ENCODE peak calls at places on chromosomes 5 and 9, in five cellular contexts. One of them, this sample, is unnamed.

GRCh38 chr9:119802621-119803020 is 433.4 kb upstream of the BRINP1 start:
- DNase-seq in A549: no peak
- DNase-seq in HepG2: no peak
- DNase-seq in GM12878: no peak
- DNase-seq in K562: no peak
- DNase-seq in this sample: no peak

GRCh38 chr5:90849939-90850338 is 291.3 kb downstream of the ADGRV1 start:
- DNase-seq in A549: no peak
- DNase-seq in HepG2: no peak
- DNase-seq in GM12878: no peak
- DNase-seq in K562: no peak
- DNase-seq in this sample: no peak

GRCh38 chr5:135834639-135835529 is at the start of gene SLC25A48:
- DNase-seq in A549: peak; percentile 75
- DNase-seq in HepG2: peak; percentile 52
- DNase-seq in GM12878: no peak
- DNase-seq in K562: no peak
- DNase-seq in this sample: no peak

GRCh38 chr5:147072591-147072990 is 162.2 kb upstream of the STK32A start:
- DNase-seq in A549: no peak
- DNase-seq in HepG2: no peak
- DNase-seq in GM12878: no peak
- DNase-seq in K562: no peak
- DNase-seq in this sample: no peak

GRCh38 chr5:109805472-109805871 is 115.7 kb downstream of the MAN2A1 start:
- DNase-seq in A549: no peak
- DNase-seq in HepG2: no peak
- DNase-seq in GM12878: no peak
- DNase-seq in K562: no peak
- DNase-seq in this sample: no peak

GRCh38 chr9:126217797-126218196 is 108.8 kb upstream of the MVB12B start:
- DNase-seq in A549: no peak
- DNase-seq in HepG2: no peak
- DNase-seq in GM12878: no peak
- DNase-seq in K562: no peak
- DNase-seq in this sample: no peak

GRCh38 chr9:14942037-14942436 is 31.8 kb upstream of the FREM1 start:
- DNase-seq in A549: no peak
- DNase-seq in HepG2: no peak
- DNase-seq in GM12878: no peak
- DNase-seq in K562: no peak
- DNase-seq in this sample: no peak

GRCh38 chr9:78778314-78778713 is 481.4 kb downstream of the PSAT1 start:
- DNase-seq in A549: no peak
- DNase-seq in HepG2: no peak
- DNase-seq in GM12878: no peak
- DNase-seq in K562: no peak
- DNase-seq in this sample: no peak

GRCh38 chr5:118224546-118224945 is 763.8 kb downstream of the DTWD2 start:
- DNase-seq in A549: no peak
- DNase-seq in HepG2: no peak
- DNase-seq in GM12878: no peak
- DNase-seq in K562: no peak
- DNase-seq in this sample: no peak

GRCh38 chr5:108266235-108266634 is 115.7 kb downstream of the FBXL17 start:
- DNase-seq in A549: peak; percentile 24
- DNase-seq in HepG2: no peak
- DNase-seq in GM12878: no peak
- DNase-seq in K562: peak; percentile 48
- DNase-seq in this sample: peak; percentile 4

GRCh38 chr9:118558026-118558425 is 811.2 kb downstream of the BRINP1 start:
- DNase-seq in A549: no peak
- DNase-seq in HepG2: no peak
- DNase-seq in GM12878: no peak
- DNase-seq in K562: no peak
- DNase-seq in this sample: no peak

GRCh38 chr5:151155777-151156731 is 1.5 kb downstream of the ANXA6 start:
- DNase-seq in A549: no peak
- DNase-seq in HepG2: peak; percentile 42
- DNase-seq in GM12878: no peak
- DNase-seq in K562: peak; percentile 21
- DNase-seq in this sample: peak; percentile 60

GRCh38 chr5:151156732-151157402 is 712 bp downstream of the ANXA6 start:
- DNase-seq in A549: no peak
- DNase-seq in HepG2: no peak
- DNase-seq in GM12878: no peak
- DNase-seq in K562: no peak
- DNase-seq in this sample: peak; percentile 79

GRCh38 chr5:151159649-151160373 is 2.2 kb upstream of the ANXA6 start:
- DNase-seq in A549: no peak
- DNase-seq in HepG2: peak; percentile 39
- DNase-seq in GM12878: no peak
- DNase-seq in K562: no peak
- DNase-seq in this sample: no peak

GRCh38 chr5:151158287-151158661 is 695 bp upstream of the ANXA6 start:
- DNase-seq in A549: no peak
- DNase-seq in HepG2: peak; percentile 13
- DNase-seq in GM12878: no peak
- DNase-seq in K562: peak; percentile 84
- DNase-seq in this sample: peak; percentile 68

GRCh38 chr5:151157426-151158286 is at the start of gene ANXA6:
- DNase-seq in A549: peak; percentile 63
- DNase-seq in HepG2: peak; percentile 22
- DNase-seq in GM12878: no peak
- DNase-seq in K562: peak; percentile 86
- DNase-seq in this sample: peak; percentile 86
- TF ChIP-seq POLR2A in A549: peak; percentile 67
- TF ChIP-seq POLR2A in HepG2: peak; percentile 80
- TF ChIP-seq POLR2A in GM12878: peak; percentile 81
- TF ChIP-seq POLR2A in K562: peak; percentile 30
- TF ChIP-seq POLR2A in this sample: peak; percentile 47

DNA sequence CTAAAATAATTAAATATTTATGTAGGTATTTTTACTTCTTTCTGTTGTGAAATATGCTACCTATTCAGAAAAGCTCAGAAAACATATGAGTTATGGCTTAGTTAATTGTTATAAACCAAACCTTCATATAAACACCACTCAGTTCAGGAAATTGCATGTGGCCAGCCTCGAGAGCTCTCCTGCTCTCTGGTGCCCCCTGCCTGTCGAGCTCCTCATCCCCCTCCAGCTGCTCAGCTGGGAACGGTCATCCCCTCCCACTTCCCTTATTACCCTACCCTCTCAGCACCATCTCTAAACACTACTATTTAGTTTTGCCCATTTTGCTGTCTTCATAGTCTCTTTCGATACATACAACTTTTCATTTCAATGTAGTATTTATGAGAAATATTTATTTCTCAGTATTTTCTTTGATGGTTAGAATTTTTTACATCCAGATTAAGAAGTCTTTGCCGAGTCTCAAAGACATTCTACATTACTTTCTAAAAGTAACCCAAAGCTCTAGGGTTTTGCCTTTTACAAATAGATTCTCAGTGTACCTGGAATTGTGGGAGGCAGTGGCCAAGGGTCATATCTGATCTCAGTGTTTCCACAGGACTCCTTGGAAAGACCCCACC is 51.2 kb upstream of the SEMA4D start:
- DNase-seq in A549: peak; percentile 58
- DNase-seq in HepG2: peak; percentile 32
- DNase-seq in GM12878: peak; percentile 62
- DNase-seq in K562: peak; percentile 60
- DNase-seq in this sample: peak; percentile 88
- TF ChIP-seq CTCF in A549: peak; percentile 82
- TF ChIP-seq CTCF in HepG2: peak; percentile 82
- TF ChIP-seq CTCF in GM12878: peak; percentile 95
- TF ChIP-seq CTCF in K562: peak; percentile 66
- TF ChIP-seq CTCF in this sample: peak; percentile 87

GRCh38 chr5:187042-187431 is 4.3 kb upstream of the LRRC14B start:
- DNase-seq in A549: no peak
- DNase-seq in HepG2: no peak
- DNase-seq in GM12878: no peak
- DNase-seq in K562: no peak
- DNase-seq in this sample: no peak
- TF ChIP-seq MYC in A549: no peak
- TF ChIP-seq MYC in HepG2: no peak
- TF ChIP-seq MYC in GM12878: no peak
- TF ChIP-seq MYC in K562: no peak
- TF ChIP-seq MYC in this sample: no peak

GRCh38 chr9:32554107-32554506 is 1.7 kb upstream of the TOPORS start:
- DNase-seq in A549: no peak
- DNase-seq in HepG2: no peak
- DNase-seq in GM12878: no peak
- DNase-seq in K562: peak; percentile 78
- DNase-seq in this sample: peak; percentile 83
- TF ChIP-seq POLR2A in A549: no peak
- TF ChIP-seq POLR2A in HepG2: no peak
- TF ChIP-seq POLR2A in GM12878: no peak
- TF ChIP-seq POLR2A in K562: no peak
- TF ChIP-seq POLR2A in this sample: no peak

GRCh38 chr5:28729067-28729466 is 1690.7 kb upstream of the CDH9 start:
- DNase-seq in A549: no peak
- DNase-seq in HepG2: no peak
- DNase-seq in GM12878: no peak
- DNase-seq in K562: no peak
- DNase-seq in this sample: no peak

GRCh38 chr5:28737682-28738081 is 1699.3 kb upstream of the CDH9 start:
- DNase-seq in A549: no peak
- DNase-seq in HepG2: no peak
- DNase-seq in GM12878: no peak
- DNase-seq in K562: no peak
- DNase-seq in this sample: no peak

GRCh38 chr5:28734396-28734795 is 1696.0 kb upstream of the CDH9 start:
- DNase-seq in A549: peak; percentile 4
- DNase-seq in HepG2: no peak
- DNase-seq in GM12878: no peak
- DNase-seq in K562: no peak
- DNase-seq in this sample: no peak
- TF ChIP-seq CTCF in A549: no peak
- TF ChIP-seq CTCF in HepG2: no peak
- TF ChIP-seq CTCF in GM12878: no peak
- TF ChIP-seq CTCF in K562: no peak
- TF ChIP-seq CTCF in this sample: no peak

DNA sequence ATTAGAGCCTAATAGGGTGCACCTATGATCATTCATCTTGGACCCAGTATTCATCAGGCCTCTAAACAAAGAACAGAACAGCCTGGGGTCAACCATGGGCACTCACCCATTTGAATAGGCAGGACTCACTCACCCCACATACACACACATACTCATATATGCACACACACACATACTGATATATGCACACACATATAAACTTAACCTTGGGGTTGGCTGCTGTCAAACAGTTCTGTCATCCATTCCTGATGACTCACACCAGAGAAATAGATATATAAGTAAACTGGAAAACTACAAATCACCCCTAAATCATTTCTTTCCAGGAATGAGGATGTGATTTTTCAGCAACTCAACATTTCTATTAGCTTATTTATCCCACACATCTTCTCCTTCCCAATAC is 51.3 kb downstream of the ARL15 start:
- DNase-seq in A549: no peak
- DNase-seq in HepG2: no peak
- DNase-seq in GM12878: no peak
- DNase-seq in K562: no peak
- DNase-seq in this sample: no peak
- TF ChIP-seq MYC in A549: no peak
- TF ChIP-seq MYC in HepG2: no peak
- TF ChIP-seq MYC in GM12878: no peak
- TF ChIP-seq MYC in K562: no peak
- TF ChIP-seq MYC in this sample: no peak

GRCh38 chr9:87372401-87372851 is 125.2 kb upstream of the DAPK1 start:
- DNase-seq in A549: peak; percentile 98
- DNase-seq in HepG2: peak; percentile 19
- DNase-seq in GM12878: no peak
- DNase-seq in K562: no peak
- DNase-seq in this sample: no peak
- TF ChIP-seq POLR2A in A549: no peak
- TF ChIP-seq POLR2A in HepG2: no peak
- TF ChIP-seq POLR2A in GM12878: no peak
- TF ChIP-seq POLR2A in K562: no peak
- TF ChIP-seq POLR2A in this sample: no peak

GRCh38 chr5:144191998-144192397 is 21.3 kb downstream of the KCTD16 start:
- DNase-seq in A549: peak; percentile 91
- DNase-seq in HepG2: peak; percentile 42
- DNase-seq in GM12878: peak; percentile 73
- DNase-seq in K562: peak; percentile 23
- DNase-seq in this sample: peak; percentile 81
- TF ChIP-seq CTCF in A549: peak; percentile 72
- TF ChIP-seq CTCF in HepG2: peak; percentile 52
- TF ChIP-seq CTCF in GM12878: peak; percentile 69
- TF ChIP-seq CTCF in K562: peak; percentile 23
- TF ChIP-seq CTCF in this sample: peak; percentile 37

DNA sequence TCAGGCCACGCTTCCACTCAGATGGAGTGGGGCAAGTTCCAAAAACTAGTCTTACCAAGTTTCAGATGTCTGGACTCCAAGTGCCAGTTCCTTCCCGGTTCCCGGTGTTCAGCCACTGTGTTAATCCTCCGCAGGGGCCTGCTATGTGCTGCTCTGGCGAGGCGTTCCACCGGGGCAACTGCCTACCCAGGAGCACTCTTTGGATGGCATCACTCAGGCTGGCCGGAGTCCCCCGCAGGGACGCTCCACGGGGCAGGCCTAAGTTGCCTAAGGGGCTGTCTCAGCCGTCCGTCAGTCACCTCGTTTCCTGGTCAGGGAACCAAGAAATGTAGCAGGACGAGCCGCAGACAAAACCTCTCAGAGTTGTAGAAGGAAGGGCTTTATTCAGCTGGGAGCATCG is 5.2 kb downstream of the RPS23 start:
- DNase-seq in A549: no peak
- DNase-seq in HepG2: no peak
- DNase-seq in GM12878: no peak
- DNase-seq in K562: no peak
- DNase-seq in this sample: peak; percentile 28
- TF ChIP-seq MYC in A549: no peak
- TF ChIP-seq MYC in HepG2: no peak
- TF ChIP-seq MYC in GM12878: no peak
- TF ChIP-seq MYC in K562: no peak
- TF ChIP-seq MYC in this sample: no peak

DNA sequence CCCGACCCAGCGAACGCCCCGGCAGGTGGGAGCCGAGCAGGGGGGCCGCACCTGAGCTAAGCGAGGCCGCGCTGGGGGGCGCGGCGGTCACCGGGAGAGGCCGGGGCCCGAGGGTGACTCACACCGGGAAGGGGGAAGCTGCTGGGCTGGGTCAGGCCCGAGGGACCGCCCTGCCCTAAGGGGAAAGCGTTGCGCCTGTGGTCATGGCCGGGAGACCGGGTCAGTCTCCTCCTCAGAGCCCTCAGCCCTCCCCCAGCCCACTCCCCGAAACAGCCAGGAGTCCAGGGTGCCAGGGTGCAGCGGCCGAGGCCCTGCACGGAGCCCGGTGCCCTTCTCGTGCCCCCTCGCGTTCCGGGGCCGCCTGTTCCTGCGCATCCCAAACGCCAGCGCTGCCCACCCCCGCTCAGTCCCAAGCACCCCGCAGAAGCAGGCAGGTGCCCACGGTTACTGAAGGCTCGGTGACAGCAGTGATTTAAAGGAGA is 658 bp downstream of the NOXA1 start:
- DNase-seq in A549: no peak
- DNase-seq in HepG2: no peak
- DNase-seq in GM12878: no peak
- DNase-seq in K562: peak; percentile 53
- DNase-seq in this sample: peak; percentile 62
- TF ChIP-seq POLR2A in A549: no peak
- TF ChIP-seq POLR2A in HepG2: no peak
- TF ChIP-seq POLR2A in GM12878: no peak
- TF ChIP-seq POLR2A in K562: no peak
- TF ChIP-seq POLR2A in this sample: no peak

This sample was measured in NB4.